ENCODE peak calls at places on chromosomes 6 and 20, in six cellular contexts. Z is WTC11; S is progenitor cell of endocrine pancreas; B is cardiac fibroblast; H is epithelial cell of esophagus; G is activated CD8-positive, alpha-beta T cell treated with anti-CD3 and anti-CD28 coated beads for 36 hours. T is an unnamed sample.

GRCh38 chr6:104711371-104711770 is 148.3 kb downstream of the HACE1 start:
- DNase-seq in Z (no peak), S (no peak), B (peak), H (peak), G (no peak), T (no peak)

GRCh38 chr6:157668034-157668401 is 155.0 kb upstream of the SNX9 start:
- DNase-seq in Z (no peak), S (no peak), B (no peak), H (no peak), G (no peak), T (no peak)

GRCh38 chr20:21936720-21937380 is 231.4 kb downstream of the PAX1 start:
- DNase-seq in Z (no peak), S (no peak), B (no peak), H (no peak), G (no peak), T (no peak)

GRCh38 chr6:53192590-53193232 is 44.1 kb upstream of the GCM1 start:
- DNase-seq in Z (peak), S (no peak), B (peak), H (no peak), G (no peak), T (peak)

GRCh38 chr6:121592955-121593665 is 157.7 kb downstream of the GJA1 start:
- DNase-seq in Z (no peak), S (no peak), B (peak), H (no peak), G (no peak), T (no peak)

GRCh38 chr20:25467441-25467840 is 60.0 kb downstream of the GINS1 start:
- DNase-seq in Z (no peak), S (no peak), B (no peak), H (no peak), G (no peak), T (no peak)

GRCh38 chr20:53493201-53493908 is 100.3 kb downstream of the ZNF217 start:
- DNase-seq in Z (no peak), S (no peak), B (peak), H (no peak), G (no peak), T (no peak)

GRCh38 chr20:11814276-11814675 is 103.4 kb upstream of the BTBD3 start:
- DNase-seq in Z (no peak), S (no peak), B (no peak), H (peak), G (no peak), T (no peak)

GRCh38 chr20:61756446-61756845 is 309.2 kb downstream of the TAF4 start:
- DNase-seq in Z (no peak), S (no peak), B (no peak), H (no peak), G (no peak), T (no peak)

GRCh38 chr6:17032595-17033591 is 69.0 kb upstream of the STMND1 start:
- DNase-seq in Z (no peak), S (no peak), B (peak), H (peak), G (no peak), T (no peak)

GRCh38 chr6:21393426-21394165 is 200.0 kb upstream of the SOX4 start:
- DNase-seq in Z (no peak), S (no peak), B (no peak), H (no peak), G (no peak), T (no peak)

GRCh38 chr6:31004794-31005193 is 5.5 kb upstream of the MUC22 start:
- DNase-seq in Z (no peak), S (no peak), B (no peak), H (no peak), G (no peak), T (no peak)

GRCh38 chr6:54440549-54440948 is 132.3 kb downstream of the TINAG start:
- DNase-seq in Z (no peak), S (no peak), B (no peak), H (peak), G (no peak), T (no peak)

GRCh38 chr6:43689421-43689820 is 1.8 kb upstream of the MRPS18A start:
- DNase-seq in Z (no peak), S (no peak), B (no peak), H (no peak), G (no peak), T (no peak)

GRCh38 chr6:169786349-169786748 is 34.9 kb downstream of the ERMARD start:
- DNase-seq in Z (no peak), S (no peak), B (no peak), H (no peak), G (no peak), T (no peak)

GRCh38 chr6:548091-548490 is 108.8 kb downstream of the HUS1B start:
- DNase-seq in Z (no peak), S (no peak), B (no peak), H (no peak), G (peak), T (no peak)

GRCh38 chr20:51696304-51697118 is 71.7 kb downstream of the ATP9A start:
- DNase-seq in Z (no peak), S (no peak), B (peak), H (no peak), G (no peak), T (no peak)

GRCh38 chr6:71252960-71253359 is 35.7 kb upstream of the OGFRL1 start:
- DNase-seq in Z (no peak), S (no peak), B (no peak), H (no peak), G (no peak), T (no peak)

GRCh38 chr6:158718431-158719126 is 68.7 kb downstream of the SYTL3 start:
- DNase-seq in Z (peak), S (peak), B (peak), H (peak), G (no peak), T (peak)

GRCh38 chr20:10228330-10228729 is 9.7 kb downstream of the SNAP25 start:
- DNase-seq in Z (no peak), S (no peak), B (no peak), H (peak), G (no peak), T (no peak)

GRCh38 chr20:12112089-12112474 is 194.4 kb downstream of the BTBD3 start:
- DNase-seq in Z (no peak), S (no peak), B (no peak), H (peak), G (no peak), T (no peak)

GRCh38 chr20:37510226-37510625 is 10.8 kb upstream of the NNAT start:
- DNase-seq in Z (no peak), S (no peak), B (no peak), H (no peak), G (no peak), T (no peak)

GRCh38 chr6:143673638-143674037 is 4.1 kb upstream of the PHACTR2 start:
- DNase-seq in Z (no peak), S (no peak), B (peak), H (peak), G (no peak), T (no peak)

GRCh38 chr20:63977392-63978276 is 1.8 kb downstream of the SAMD10 start:
- DNase-seq in Z (no peak), S (no peak), B (peak), H (peak), G (peak), T (peak)

GRCh38 chr6:73823832-73824231 is 127.8 kb downstream of the CD109 start:
- DNase-seq in Z (no peak), S (no peak), B (no peak), H (no peak), G (no peak), T (no peak)
- TF ChIP-seq CTCF in Z (no peak), S (no peak), B (no peak), H (no peak), G (no peak), T (no peak)

DNA sequence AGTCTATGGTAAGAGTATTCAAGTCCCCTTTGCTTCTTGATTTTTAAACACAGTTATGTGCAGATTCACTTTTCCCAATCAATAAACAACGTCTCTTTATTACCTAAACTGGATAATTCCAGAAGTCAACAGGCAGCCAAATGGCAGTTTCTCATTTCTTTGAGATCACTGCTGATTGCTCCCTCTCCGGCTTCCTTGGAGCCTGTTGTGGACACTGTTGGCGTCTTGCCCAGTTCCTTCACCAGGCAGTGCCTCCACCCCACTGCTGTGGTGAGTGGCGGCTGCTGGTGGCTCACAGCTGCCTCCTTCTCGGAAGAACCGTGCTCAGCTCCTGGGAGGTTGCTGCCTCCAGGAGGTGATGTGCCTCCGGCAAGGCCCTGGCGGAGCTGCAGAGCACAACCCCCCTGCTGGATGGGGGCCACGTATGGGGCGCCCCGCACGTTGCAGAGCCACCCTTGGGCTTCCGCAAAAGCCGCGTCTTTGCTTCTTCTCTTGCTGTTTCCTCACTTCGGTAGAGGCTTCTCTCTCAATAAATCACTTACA is 105.1 kb upstream of the CNKSR3 start:
- DNase-seq in Z (peak), S (no peak), B (peak), H (peak), G (no peak), T (no peak)
- TF ChIP-seq CTCF in Z (no peak), S (no peak), B (no peak), H (no peak), G (no peak), T (no peak)

GRCh38 chr6:89402776-89403175 is 9.3 kb downstream of the RRAGD start:
- DNase-seq in Z (no peak), S (no peak), B (no peak), H (no peak), G (no peak), T (no peak)

GRCh38 chr6:89406157-89406556 is 5.9 kb downstream of the RRAGD start:
- DNase-seq in Z (no peak), S (no peak), B (no peak), H (no peak), G (no peak), T (no peak)

GRCh38 chr6:89400050-89400449 is 12.0 kb downstream of the RRAGD start:
- DNase-seq in Z (no peak), S (no peak), B (no peak), H (no peak), G (no peak), T (no peak)

GRCh38 chr6:89400912-89401399 is 11.1 kb downstream of the RRAGD start:
- DNase-seq in Z (no peak), S (no peak), B (peak), H (no peak), G (no peak), T (no peak)

DNA sequence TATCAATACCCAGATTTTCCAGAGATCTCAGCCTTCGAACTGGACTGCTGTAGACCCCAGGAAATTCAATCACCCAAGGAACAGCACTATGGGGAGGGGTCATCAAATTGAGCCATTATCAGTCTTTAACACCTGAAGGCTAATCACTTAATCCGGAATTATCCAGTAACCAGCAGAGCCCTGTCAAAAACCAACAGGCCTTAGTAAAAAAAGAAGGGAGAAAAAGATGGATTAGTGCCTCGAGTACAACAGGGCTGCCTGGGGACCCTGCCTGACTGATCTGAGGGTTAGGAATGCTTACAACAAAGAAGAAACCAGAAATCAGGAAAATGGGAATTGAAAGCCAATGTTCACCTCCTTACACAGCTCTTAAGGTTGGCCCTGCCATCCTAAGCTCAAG is 7.6 kb downstream of the RRAGD start:
- DNase-seq in Z (no peak), S (no peak), B (no peak), H (no peak), G (no peak), T (no peak)
- TF ChIP-seq CTCF in Z (no peak), S (no peak), B (no peak), H (no peak), G (no peak), T (no peak)

GRCh38 chr6:2244261-2245102 is 923 bp downstream of the GMDS start:
- DNase-seq in Z (peak), S (peak), B (no peak), H (peak), G (no peak), T (no peak)
- TF ChIP-seq CTCF in Z (no peak), S (no peak), B (no peak), H (no peak), G (no peak), T (no peak)

GRCh38 chr6:92124126-92124525 is 1295.2 kb downstream of the EPHA7 start:
- DNase-seq in Z (no peak), S (no peak), B (peak), H (peak), G (no peak), T (no peak)

GRCh38 chr6:92125681-92126080 is 1293.7 kb downstream of the EPHA7 start:
- DNase-seq in Z (no peak), S (no peak), B (no peak), H (no peak), G (no peak), T (no peak)

GRCh38 chr6:92121228-92121627 is 1298.1 kb downstream of the EPHA7 start:
- DNase-seq in Z (no peak), S (no peak), B (no peak), H (no peak), G (no peak), T (no peak)

GRCh38 chr6:92126088-92126487 is 1293.3 kb downstream of the EPHA7 start:
- DNase-seq in Z (no peak), S (no peak), B (no peak), H (peak), G (no peak), T (no peak)

DNA sequence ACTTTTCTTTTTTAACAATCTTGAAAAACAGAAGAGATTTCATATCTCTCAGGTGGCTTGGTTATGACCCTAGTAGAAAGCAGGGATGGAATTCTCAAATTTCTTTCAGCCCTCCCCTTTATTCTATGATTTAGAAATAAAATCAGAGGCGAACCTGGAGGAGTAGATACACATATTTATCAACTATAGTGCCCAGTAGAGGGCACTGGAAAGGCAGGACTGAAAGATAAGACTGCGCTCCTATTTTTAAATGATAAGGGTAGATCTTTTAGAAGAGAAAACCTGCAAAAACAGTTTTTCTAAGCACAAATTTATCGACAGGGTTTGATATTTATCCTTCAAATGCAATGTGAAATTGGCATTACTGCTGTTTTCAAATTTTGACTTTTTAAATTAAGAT is 1296.6 kb downstream of the EPHA7 start:
- DNase-seq in Z (no peak), S (no peak), B (no peak), H (peak), G (no peak), T (no peak)
- TF ChIP-seq CTCF in Z (peak), S (peak), B (no peak), H (peak), G (no peak), T (peak)

DNA sequence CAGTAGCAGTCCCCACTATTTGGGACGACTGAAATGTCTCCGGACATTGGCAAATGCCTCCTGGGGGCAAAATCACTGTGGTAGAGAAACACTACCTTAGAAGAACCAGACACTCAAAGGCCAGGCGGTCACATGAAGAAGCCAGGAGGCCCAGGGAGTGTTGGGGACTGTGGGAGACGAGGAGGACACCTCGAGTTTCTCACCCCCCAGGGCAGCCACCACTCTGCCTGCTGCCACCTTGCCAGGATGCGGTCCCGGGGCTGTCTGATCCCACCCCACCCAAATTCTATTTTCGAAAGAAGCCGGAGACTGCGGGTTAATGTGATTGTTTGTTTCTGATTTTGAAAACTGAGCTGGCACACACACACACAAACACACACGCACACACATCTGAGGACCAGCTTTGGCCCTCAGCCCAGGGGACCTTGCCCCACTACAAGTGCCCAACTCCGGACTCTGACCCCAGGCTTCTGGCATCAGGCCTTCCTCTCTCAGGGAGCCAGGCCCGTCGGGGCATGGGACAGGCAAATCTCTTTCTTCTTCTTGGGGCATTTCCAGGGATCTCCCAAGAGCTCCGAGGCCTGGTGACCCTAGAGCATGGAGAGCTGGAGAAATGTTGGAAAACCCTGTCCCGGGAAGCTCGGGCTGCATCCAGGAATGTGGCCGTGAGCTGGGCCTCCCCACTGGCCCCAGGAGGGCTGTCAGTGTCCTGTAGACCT is 187.5 kb upstream of the PMEPA1 start:
- DNase-seq in Z (no peak), S (no peak), B (no peak), H (no peak), G (no peak), T (no peak)
- TF ChIP-seq CTCF in Z (no peak), S (no peak), B (no peak), H (no peak), G (no peak), T (no peak)

DNA sequence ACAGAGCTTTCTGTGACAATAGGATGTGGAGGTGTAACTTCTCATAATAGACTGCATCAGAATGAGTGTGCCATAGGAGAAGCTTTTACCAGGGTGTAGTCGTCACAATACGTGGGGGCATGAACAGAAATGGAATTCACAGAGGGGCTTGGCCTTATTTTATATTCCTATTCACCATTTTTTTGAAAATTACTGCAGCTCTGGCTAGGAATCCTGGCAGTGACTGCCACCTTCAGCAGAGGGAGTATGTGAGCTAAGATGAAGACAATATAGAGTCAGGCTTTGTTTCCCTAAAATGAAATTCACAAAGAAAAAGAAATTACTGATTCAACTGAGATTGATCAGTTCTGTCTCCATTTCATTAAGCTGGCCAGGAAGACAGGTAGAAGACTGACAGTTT is 13.9 kb downstream of the TOMM6 start:
- DNase-seq in Z (no peak), S (no peak), B (peak), H (peak), G (no peak), T (no peak)
- TF ChIP-seq CTCF in Z (no peak), S (peak), B (peak), H (peak), G (no peak), T (peak)